ENCODE peak calls at places on chromosomes 4 and X, in six cellular contexts. One of them, this sample, is unnamed.

GRCh38 chrX:133435544-133436124 is 20.3 kb upstream of the GPC4 start:
- DNase-seq in fibroblast of the aortic adventitia: no peak
- DNase-seq in DND-41: no peak
- DNase-seq in cardiac fibroblast: no peak
- DNase-seq in ascending aorta: no peak
- DNase-seq in fibroblast of lung: no peak
- DNase-seq in this sample: no peak

GRCh38 chr4:148055844-148056243 is 324.0 kb downstream of the ARHGAP10 start:
- DNase-seq in cardiac fibroblast: no peak
- DNase-seq in fibroblast of the aortic adventitia: no peak
- DNase-seq in DND-41: no peak
- DNase-seq in ascending aorta: no peak
- DNase-seq in fibroblast of lung: no peak
- DNase-seq in this sample: no peak

GRCh38 chr4:21226637-21227538 is 526.6 kb downstream of the PACRGL start:
- DNase-seq in cardiac fibroblast: no peak
- DNase-seq in fibroblast of lung: no peak
- DNase-seq in ascending aorta: no peak
- DNase-seq in fibroblast of the aortic adventitia: no peak
- DNase-seq in DND-41: no peak
- DNase-seq in this sample: no peak

GRCh38 chr4:140755811-140756291 is 334 bp downstream of the TBC1D9 start:
- DNase-seq in fibroblast of lung: peak; percentile 40
- DNase-seq in ascending aorta: no peak
- DNase-seq in fibroblast of the aortic adventitia: peak; percentile 37
- DNase-seq in DND-41: no peak
- DNase-seq in cardiac fibroblast: peak; percentile 53
- DNase-seq in this sample: peak; percentile 59

GRCh38 chrX:19747672-19748610 is 139.5 kb downstream of the SH3KBP1 start:
- DNase-seq in ascending aorta: no peak
- DNase-seq in fibroblast of lung: no peak
- DNase-seq in fibroblast of the aortic adventitia: no peak
- DNase-seq in DND-41: peak; percentile 92
- DNase-seq in cardiac fibroblast: no peak
- DNase-seq in this sample: no peak

GRCh38 chr4:78748361-78748760 is 27.8 kb upstream of the BMP2K start:
- DNase-seq in ascending aorta: no peak
- DNase-seq in DND-41: no peak
- DNase-seq in fibroblast of lung: no peak
- DNase-seq in fibroblast of the aortic adventitia: no peak
- DNase-seq in cardiac fibroblast: no peak
- DNase-seq in this sample: no peak

GRCh38 chr4:31005037-31005436 is 284.9 kb downstream of the PCDH7 start:
- DNase-seq in fibroblast of the aortic adventitia: no peak
- DNase-seq in cardiac fibroblast: no peak
- DNase-seq in ascending aorta: no peak
- DNase-seq in fibroblast of lung: no peak
- DNase-seq in DND-41: no peak
- DNase-seq in this sample: no peak

GRCh38 chrX:40012800-40013682 is 84.7 kb downstream of the BCOR start:
- DNase-seq in DND-41: no peak
- DNase-seq in fibroblast of the aortic adventitia: peak; percentile 74
- DNase-seq in ascending aorta: no peak
- DNase-seq in cardiac fibroblast: peak; percentile 64
- DNase-seq in fibroblast of lung: peak; percentile 64
- DNase-seq in this sample: peak; percentile 59

GRCh38 chr4:40227284-40227683 is 30.5 kb downstream of the RHOH start:
- DNase-seq in DND-41: no peak
- DNase-seq in fibroblast of the aortic adventitia: no peak
- DNase-seq in cardiac fibroblast: no peak
- DNase-seq in ascending aorta: no peak
- DNase-seq in fibroblast of lung: no peak
- DNase-seq in this sample: no peak

GRCh38 chrX:80335062-80335830 is 85.0 kb upstream of the TENT5D start:
- DNase-seq in cardiac fibroblast: no peak
- DNase-seq in fibroblast of lung: no peak
- DNase-seq in ascending aorta: no peak
- DNase-seq in DND-41: no peak
- DNase-seq in fibroblast of the aortic adventitia: peak; percentile 39
- DNase-seq in this sample: no peak

GRCh38 chrX:118179161-118179560 is 62.6 kb upstream of the KLHL13 start:
- DNase-seq in cardiac fibroblast: no peak
- DNase-seq in DND-41: no peak
- DNase-seq in fibroblast of the aortic adventitia: no peak
- DNase-seq in fibroblast of lung: no peak
- DNase-seq in ascending aorta: no peak
- DNase-seq in this sample: no peak

GRCh38 chr4:48489683-48490011 is 405 bp upstream of the ZAR1 start:
- DNase-seq in ascending aorta: no peak
- DNase-seq in fibroblast of the aortic adventitia: no peak
- DNase-seq in fibroblast of lung: no peak
- DNase-seq in cardiac fibroblast: no peak
- DNase-seq in DND-41: no peak
- DNase-seq in this sample: no peak

GRCh38 chr4:184007891-184008290 is 102.8 kb downstream of the STOX2 start:
- DNase-seq in fibroblast of lung: peak; percentile 39
- DNase-seq in cardiac fibroblast: peak; percentile 8
- DNase-seq in DND-41: no peak
- DNase-seq in ascending aorta: no peak
- DNase-seq in fibroblast of the aortic adventitia: no peak
- DNase-seq in this sample: peak; percentile 28

GRCh38 chrX:107752037-107752436 is 23.6 kb downstream of the TSC22D3 start:
- DNase-seq in cardiac fibroblast: no peak
- DNase-seq in fibroblast of lung: no peak
- DNase-seq in fibroblast of the aortic adventitia: no peak
- DNase-seq in DND-41: no peak
- DNase-seq in ascending aorta: no peak
- DNase-seq in this sample: no peak

GRCh38 chrX:72141372-72142004 is 9.8 kb upstream of the RTL5 start:
- DNase-seq in ascending aorta: no peak
- DNase-seq in DND-41: no peak
- DNase-seq in fibroblast of the aortic adventitia: no peak
- DNase-seq in fibroblast of lung: no peak
- DNase-seq in cardiac fibroblast: no peak
- DNase-seq in this sample: no peak

GRCh38 chr4:81470456-81471327 is 1.0 kb downstream of the RASGEF1B start:
- DNase-seq in DND-41: peak; percentile 23
- DNase-seq in fibroblast of the aortic adventitia: no peak
- DNase-seq in ascending aorta: peak; percentile 34
- DNase-seq in cardiac fibroblast: peak; percentile 16
- DNase-seq in fibroblast of lung: no peak
- DNase-seq in this sample: no peak

GRCh38 chr4:145482209-145483021 is 762 bp downstream of the SMAD1 start:
- DNase-seq in fibroblast of the aortic adventitia: peak; percentile 72
- DNase-seq in fibroblast of lung: peak; percentile 83
- DNase-seq in DND-41: peak; percentile 26
- DNase-seq in ascending aorta: no peak
- DNase-seq in cardiac fibroblast: peak; percentile 78
- DNase-seq in this sample: peak; percentile 78

GRCh38 chr4:153074501-153075255 is 129.6 kb upstream of the TRIM2 start:
- DNase-seq in fibroblast of the aortic adventitia: no peak
- DNase-seq in DND-41: no peak
- DNase-seq in ascending aorta: no peak
- DNase-seq in cardiac fibroblast: no peak
- DNase-seq in fibroblast of lung: no peak
- DNase-seq in this sample: no peak

GRCh38 chrX:150934453-150934852 is 36.0 kb upstream of the CD99L2 start:
- DNase-seq in fibroblast of lung: peak; percentile 8
- DNase-seq in cardiac fibroblast: peak; percentile 63
- DNase-seq in DND-41: no peak
- DNase-seq in fibroblast of the aortic adventitia: peak; percentile 57
- DNase-seq in ascending aorta: no peak
- DNase-seq in this sample: peak; percentile 59

GRCh38 chr4:163744861-163745260 is 250.4 kb downstream of the TMA16 start:
- DNase-seq in fibroblast of the aortic adventitia: no peak
- DNase-seq in cardiac fibroblast: no peak
- DNase-seq in DND-41: no peak
- DNase-seq in ascending aorta: no peak
- DNase-seq in fibroblast of lung: no peak
- DNase-seq in this sample: no peak

GRCh38 chrX:123153846-123154335 is 30.2 kb upstream of the GRIA3 start:
- DNase-seq in cardiac fibroblast: peak; percentile 27
- DNase-seq in DND-41: no peak
- DNase-seq in fibroblast of lung: no peak
- DNase-seq in ascending aorta: no peak
- DNase-seq in fibroblast of the aortic adventitia: no peak
- DNase-seq in this sample: peak; percentile 21

GRCh38 chr4:54217642-54218486 is 11.2 kb upstream of the PDGFRA start:
- DNase-seq in ascending aorta: no peak
- DNase-seq in fibroblast of the aortic adventitia: peak; percentile 97
- DNase-seq in DND-41: peak; percentile 62
- DNase-seq in fibroblast of lung: peak; percentile 96
- DNase-seq in cardiac fibroblast: peak; percentile 96
- DNase-seq in this sample: peak; percentile 85

GRCh38 chr4:184453402-184454160 is 20.8 kb downstream of the IRF2 start:
- DNase-seq in fibroblast of lung: peak; percentile 83
- DNase-seq in fibroblast of the aortic adventitia: peak; percentile 80
- DNase-seq in DND-41: peak; percentile 10
- DNase-seq in ascending aorta: no peak
- DNase-seq in cardiac fibroblast: peak; percentile 90
- DNase-seq in this sample: peak; percentile 80

GRCh38 chr4:66028668-66029067 is 358.4 kb upstream of the EPHA5 start:
- DNase-seq in fibroblast of the aortic adventitia: no peak
- DNase-seq in ascending aorta: no peak
- DNase-seq in cardiac fibroblast: no peak
- DNase-seq in DND-41: no peak
- DNase-seq in fibroblast of lung: no peak
- DNase-seq in this sample: no peak

GRCh38 chr4:25030283-25031076 is at the start of gene LGI2:
- DNase-seq in fibroblast of the aortic adventitia: no peak
- DNase-seq in DND-41: no peak
- DNase-seq in fibroblast of lung: no peak
- DNase-seq in ascending aorta: peak; percentile 11
- DNase-seq in cardiac fibroblast: no peak
- DNase-seq in this sample: no peak

GRCh38 chr4:146124023-146124680 is 51.4 kb upstream of the LSM6 start:
- DNase-seq in fibroblast of lung: no peak
- DNase-seq in ascending aorta: no peak
- DNase-seq in fibroblast of the aortic adventitia: peak; percentile 8
- DNase-seq in DND-41: no peak
- DNase-seq in cardiac fibroblast: no peak
- DNase-seq in this sample: no peak

GRCh38 chrX:120251471-120252011 is 929 bp downstream of the ZBTB33 start:
- DNase-seq in ascending aorta: no peak
- DNase-seq in fibroblast of lung: peak; percentile 18
- DNase-seq in DND-41: peak; percentile 53
- DNase-seq in cardiac fibroblast: peak; percentile 25
- DNase-seq in fibroblast of the aortic adventitia: peak; percentile 32
- DNase-seq in this sample: peak; percentile 12

GRCh38 chr4:33386761-33387160 is 2666.6 kb downstream of the PCDH7 start:
- DNase-seq in ascending aorta: no peak
- DNase-seq in fibroblast of the aortic adventitia: no peak
- DNase-seq in fibroblast of lung: no peak
- DNase-seq in cardiac fibroblast: peak; percentile 7
- DNase-seq in DND-41: no peak
- DNase-seq in this sample: no peak
- TF ChIP-seq CTCF in ascending aorta: no peak
- TF ChIP-seq CTCF in fibroblast of the aortic adventitia: no peak
- TF ChIP-seq CTCF in fibroblast of lung: peak; percentile 22
- TF ChIP-seq CTCF in cardiac fibroblast: no peak
- TF ChIP-seq CTCF in DND-41: peak; percentile 28
- TF ChIP-seq CTCF in this sample: no peak

DNA sequence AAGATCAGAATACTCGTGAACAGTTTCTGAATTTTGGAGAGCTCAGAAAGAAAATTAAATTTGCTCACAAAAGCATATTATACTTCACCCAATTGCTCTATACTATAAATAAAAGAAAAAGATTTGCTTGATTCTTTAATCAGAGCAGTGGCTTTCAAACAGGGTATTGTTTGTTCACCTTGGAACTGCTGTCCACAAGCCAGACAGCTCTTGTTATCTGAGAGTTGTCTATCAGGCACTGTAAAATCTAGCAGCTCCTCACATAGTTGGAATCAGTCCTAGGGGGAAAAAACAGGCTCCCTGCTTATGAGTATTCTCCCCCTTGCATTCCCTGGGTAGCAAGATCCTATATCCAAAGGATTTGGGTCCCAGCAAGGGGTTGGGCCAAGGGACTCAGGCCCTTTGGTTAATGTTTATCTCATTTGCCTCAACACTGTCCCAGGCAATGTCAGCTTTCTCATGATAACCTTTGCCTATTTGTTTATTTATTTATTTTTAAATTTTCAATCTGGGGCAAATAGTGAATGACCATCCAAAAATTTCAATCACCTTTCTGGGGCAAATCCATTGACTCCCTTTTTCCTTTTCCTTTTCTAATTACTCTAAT is 24.1 kb upstream of the MAGEB16 start:
- DNase-seq in fibroblast of the aortic adventitia: no peak
- DNase-seq in DND-41: no peak
- DNase-seq in fibroblast of lung: no peak
- DNase-seq in ascending aorta: no peak
- DNase-seq in cardiac fibroblast: no peak
- DNase-seq in this sample: no peak
- TF ChIP-seq CTCF in fibroblast of the aortic adventitia: no peak
- TF ChIP-seq CTCF in DND-41: no peak
- TF ChIP-seq CTCF in fibroblast of lung: no peak
- TF ChIP-seq CTCF in ascending aorta: no peak
- TF ChIP-seq CTCF in cardiac fibroblast: no peak
- TF ChIP-seq CTCF in this sample: no peak

GRCh38 chrX:31114858-31115257 is 43.0 kb upstream of the FTHL17 start:
- DNase-seq in ascending aorta: no peak
- DNase-seq in DND-41: no peak
- DNase-seq in cardiac fibroblast: no peak
- DNase-seq in fibroblast of the aortic adventitia: no peak
- DNase-seq in fibroblast of lung: no peak
- DNase-seq in this sample: no peak

GRCh38 chrX:31112226-31112999 is 40.6 kb upstream of the FTHL17 start:
- DNase-seq in cardiac fibroblast: peak; percentile 54
- DNase-seq in DND-41: no peak
- DNase-seq in fibroblast of the aortic adventitia: no peak
- DNase-seq in fibroblast of lung: no peak
- DNase-seq in ascending aorta: no peak
- DNase-seq in this sample: no peak

GRCh38 chrX:31117195-31117594 is 45.4 kb upstream of the FTHL17 start:
- DNase-seq in fibroblast of lung: no peak
- DNase-seq in fibroblast of the aortic adventitia: no peak
- DNase-seq in ascending aorta: no peak
- DNase-seq in DND-41: no peak
- DNase-seq in cardiac fibroblast: peak; percentile 12
- DNase-seq in this sample: no peak
- TF ChIP-seq CTCF in fibroblast of lung: no peak
- TF ChIP-seq CTCF in fibroblast of the aortic adventitia: no peak
- TF ChIP-seq CTCF in ascending aorta: no peak
- TF ChIP-seq CTCF in DND-41: no peak
- TF ChIP-seq CTCF in cardiac fibroblast: no peak
- TF ChIP-seq CTCF in this sample: no peak

DNA sequence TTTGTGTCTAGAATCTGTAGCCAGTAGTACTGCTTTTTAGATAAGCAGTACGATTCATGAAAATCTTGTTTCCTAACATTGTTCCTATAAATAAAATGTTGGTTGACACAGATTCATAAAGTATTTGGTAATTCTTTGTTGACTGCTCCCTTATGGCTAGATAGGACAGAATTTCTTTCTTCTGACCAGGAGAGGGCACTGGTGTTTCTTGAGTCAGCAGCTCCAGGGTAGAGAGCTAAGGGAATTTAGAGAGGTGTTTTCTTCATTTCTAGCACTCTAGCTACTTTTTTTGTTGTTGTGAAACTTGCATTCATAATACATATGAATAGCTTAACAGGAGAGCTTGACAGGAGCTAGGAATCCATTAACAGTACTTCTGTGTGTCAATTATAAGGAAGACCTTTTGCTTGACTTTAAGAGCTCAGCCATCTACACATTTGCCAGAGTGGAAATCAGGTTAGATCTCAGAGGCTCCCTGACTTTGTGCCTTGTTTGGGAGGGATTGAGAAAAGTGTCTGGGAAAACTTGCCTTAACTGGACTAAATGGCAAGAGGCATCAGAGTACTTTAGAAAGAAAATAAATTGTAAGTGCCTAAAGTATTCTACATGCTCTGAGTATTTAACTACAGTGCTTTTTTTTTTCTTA is 756.1 kb downstream of the SH3BGRL start:
- DNase-seq in ascending aorta: no peak
- DNase-seq in fibroblast of the aortic adventitia: no peak
- DNase-seq in DND-41: peak; percentile 12
- DNase-seq in cardiac fibroblast: peak; percentile 1
- DNase-seq in fibroblast of lung: no peak
- DNase-seq in this sample: no peak
- TF ChIP-seq CTCF in ascending aorta: peak; percentile 24
- TF ChIP-seq CTCF in fibroblast of the aortic adventitia: no peak
- TF ChIP-seq CTCF in DND-41: peak; percentile 60
- TF ChIP-seq CTCF in cardiac fibroblast: no peak
- TF ChIP-seq CTCF in fibroblast of lung: no peak
- TF ChIP-seq CTCF in this sample: no peak